ENCODE peak calls at places on chromosomes 16 and 17, in eight cellular contexts. I, H, R, T, N, J, Q and F are unnamed samples.

GRCh38 chr17:36611345-36612072 is 10.1 kb downstream of the MRM1 start:
- DNase-seq in H (no peak), J (no peak), I (no peak), T (no peak), R (peak), N (no peak), Q (no peak), F (no peak)

GRCh38 chr17:73292031-73292531 is 19.7 kb downstream of the CDC42EP4 start:
- DNase-seq in R (peak), I (no peak), N (peak), J (peak), Q (peak), H (no peak), T (peak), F (no peak)

GRCh38 chr16:48525201-48526057 is 84.6 kb downstream of the N4BP1 start:
- DNase-seq in H (no peak), Q (no peak), N (no peak), R (no peak), J (no peak), T (no peak), I (no peak), F (no peak)

GRCh38 chr16:84635702-84636101 is 12.6 kb upstream of the KLHL36 start:
- DNase-seq in Q (no peak), T (no peak), N (no peak), H (no peak), R (no peak), J (no peak), I (no peak), F (no peak)

GRCh38 chr16:67697407-67697806 is 21.7 kb downstream of the GFOD2 start:
- DNase-seq in J (no peak), T (no peak), Q (no peak), H (no peak), R (no peak), I (no peak), N (no peak), F (no peak)

GRCh38 chr17:40557531-40558299 is 7.6 kb downstream of the CCR7 start:
- DNase-seq in R (no peak), Q (peak), N (no peak), H (no peak), J (peak), I (no peak), T (no peak), F (no peak)

GRCh38 chr17:48590603-48591161 is 641 bp upstream of the HOXB3 start:
- DNase-seq in T (no peak), N (no peak), Q (no peak), R (no peak), I (no peak), H (no peak), J (no peak), F (no peak)

GRCh38 chr17:40086150-40087044 is 14.0 kb downstream of the NR1D1 start:
- DNase-seq in J (no peak), H (peak), I (peak), T (peak), Q (no peak), N (peak), R (no peak), F (peak)

GRCh38 chr17:40071720-40072480 is 9.1 kb downstream of the THRA start:
- DNase-seq in H (no peak), R (no peak), N (no peak), T (peak), Q (peak), J (peak), I (peak), F (peak)

GRCh38 chr17:50830298-50830697 is 5.1 kb upstream of the WFIKKN2 start:
- DNase-seq in R (no peak), Q (no peak), J (no peak), I (no peak), N (no peak), T (no peak), H (no peak), F (no peak)

GRCh38 chr17:13634001-13634400 is 32.3 kb upstream of the HS3ST3A1 start:
- DNase-seq in R (peak), N (no peak), Q (no peak), J (no peak), H (no peak), T (no peak), I (no peak), F (no peak)

GRCh38 chr16:81717662-81718189 is 61.4 kb upstream of the PLCG2 start:
- DNase-seq in J (no peak), I (no peak), T (no peak), N (no peak), R (no peak), H (no peak), Q (no peak), F (no peak)

GRCh38 chr17:80486692-80487091 is 10.3 kb upstream of the NPTX1 start:
- DNase-seq in Q (no peak), T (no peak), N (no peak), R (no peak), J (no peak), H (no peak), I (no peak), F (no peak)

GRCh38 chr16:5041604-5042133 is 7.9 kb upstream of the NAGPA start:
- DNase-seq in Q (no peak), H (no peak), N (peak), T (no peak), J (no peak), R (peak), I (no peak), F (no peak)

GRCh38 chr16:27867122-27868110 is 196.1 kb downstream of the GSG1L start:
- DNase-seq in T (peak), J (peak), N (peak), H (peak), Q (no peak), R (peak), I (peak), F (peak)

GRCh38 chr17:79622201-79622601 is 11.3 kb upstream of the RBFOX3 start:
- DNase-seq in I (peak), T (peak), Q (no peak), R (no peak), N (no peak), J (peak), H (no peak), F (no peak)

GRCh38 chr16:61936522-61936921 is 99.7 kb downstream of the CDH8 start:
- DNase-seq in R (no peak), J (no peak), Q (no peak), T (no peak), I (no peak), H (no peak), N (no peak), F (no peak)

GRCh38 chr16:2386990-2387389 is 42.3 kb upstream of the CCNF start:
- DNase-seq in H (no peak), J (no peak), Q (no peak), T (no peak), N (no peak), R (no peak), I (peak), F (no peak)

GRCh38 chr17:31274252-31274651 is 22.8 kb downstream of the OMG start:
- DNase-seq in Q (no peak), I (no peak), N (no peak), H (no peak), J (no peak), R (peak), T (no peak), F (no peak)

GRCh38 chr17:33980193-33980592 is 274.9 kb upstream of the CCL2 start:
- DNase-seq in J (no peak), N (no peak), H (no peak), Q (no peak), T (no peak), I (no peak), R (no peak), F (no peak)

GRCh38 chr17:50290074-50290702 is 15.9 kb downstream of the TMEM92 start:
- DNase-seq in T (peak), H (no peak), I (no peak), Q (peak), R (peak), J (peak), N (peak), F (no peak)

GRCh38 chr17:21680366-21680765 is 12.0 kb upstream of the KCNJ18 start:
- DNase-seq in Q (no peak), N (no peak), T (no peak), H (no peak), I (no peak), R (no peak), J (no peak), F (no peak)

GRCh38 chr16:10738231-10739077 is 5.2 kb upstream of the NUBP1 start:
- DNase-seq in R (peak), H (no peak), N (peak), J (peak), T (peak), I (no peak), Q (peak), F (no peak)

GRCh38 chr16:11408261-11408660 is 63.0 kb downstream of the RMI2 start:
- DNase-seq in R (peak), Q (no peak), T (no peak), J (no peak), H (no peak), N (no peak), I (no peak), F (no peak)

GRCh38 chr16:84199861-84200260 is 8.9 kb downstream of the ADAD2 start:
- DNase-seq in I (no peak), Q (peak), N (no peak), J (peak), R (no peak), T (no peak), H (no peak), F (no peak)

GRCh38 chr16:17397499-17397891 is 73.3 kb downstream of the XYLT1 start:
- DNase-seq in H (no peak), J (peak), I (peak), T (peak), N (peak), R (no peak), Q (no peak), F (no peak)

GRCh38 chr17:76672270-76672851 is 28.8 kb upstream of the ST6GALNAC1 start:
- DNase-seq in I (no peak), H (no peak), Q (no peak), T (no peak), N (no peak), J (no peak), R (no peak), F (no peak)

GRCh38 chr16:918068-918467 is 52.7 kb downstream of the LMF1 start:
- DNase-seq in H (no peak), R (peak), N (no peak), I (no peak), T (no peak), Q (no peak), J (no peak), F (no peak)

GRCh38 chr17:8725881-8726280 is 18.8 kb downstream of the CCDC42 start:
- DNase-seq in I (no peak), J (no peak), T (no peak), R (no peak), N (no peak), H (no peak), Q (no peak), F (no peak)

GRCh38 chr17:12391468-12391867 is 274.2 kb upstream of the MYOCD start:
- DNase-seq in Q (no peak), T (no peak), N (no peak), J (no peak), H (no peak), R (no peak), I (no peak), F (no peak)